ENCODE peak calls at places on chromosomes 11 and 22, in five cellular contexts. X, Z, V, J and R are unnamed samples.

GRCh38 chr11:130272336-130272735 is 42.4 kb downstream of the ZBTB44 start:
- DNase-seq in X (no peak), V (no peak), Z (no peak), J (no peak), R (no peak)

GRCh38 chr22:30628491-30628890 is 7.1 kb upstream of the SLC35E4 start:
- DNase-seq in X (no peak), V (no peak), J (no peak), Z (no peak), R (no peak)

GRCh38 chr11:111663820-111664219 is 61.6 kb downstream of the SIK2 start:
- DNase-seq in V (no peak), X (no peak), Z (no peak), J (no peak), R (no peak)

GRCh38 chr11:122737951-122738693 is 82.6 kb downstream of the UBASH3B start:
- DNase-seq in X (no peak), V (peak), Z (no peak), J (no peak), R (no peak)

GRCh38 chr11:75141166-75141565 is 9.7 kb upstream of the SLCO2B1 start:
- DNase-seq in Z (no peak), J (no peak), V (no peak), X (no peak), R (no peak)

GRCh38 chr22:36369004-36369921 is 18.5 kb downstream of the MYH9 start:
- DNase-seq in Z (no peak), V (no peak), J (no peak), X (no peak), R (no peak)

GRCh38 chr11:77198440-77198849 is 70.4 kb downstream of the MYO7A start:
- DNase-seq in J (no peak), V (peak), Z (peak), X (peak), R (peak)

GRCh38 chr11:93908689-93909088 is 58.3 kb upstream of the VSTM5 start:
- DNase-seq in Z (peak), J (no peak), X (no peak), V (no peak), R (no peak)

GRCh38 chr11:12319734-12320387 is 57.5 kb upstream of the PARVA start:
- DNase-seq in Z (no peak), J (no peak), V (no peak), X (no peak), R (no peak)

GRCh38 chr22:19615001-19615461 is 90.8 kb upstream of the CLDN5 start:
- DNase-seq in J (no peak), X (no peak), V (no peak), Z (no peak), R (no peak)

GRCh38 chr11:92546089-92546488 is 321.5 kb downstream of the FAT3 start:
- DNase-seq in Z (no peak), X (no peak), V (no peak), J (no peak), R (no peak)

GRCh38 chr22:49270595-49271368 is 556.9 kb downstream of the BRD1 start:
- DNase-seq in Z (no peak), X (no peak), J (no peak), V (no peak), R (no peak)

DNA sequence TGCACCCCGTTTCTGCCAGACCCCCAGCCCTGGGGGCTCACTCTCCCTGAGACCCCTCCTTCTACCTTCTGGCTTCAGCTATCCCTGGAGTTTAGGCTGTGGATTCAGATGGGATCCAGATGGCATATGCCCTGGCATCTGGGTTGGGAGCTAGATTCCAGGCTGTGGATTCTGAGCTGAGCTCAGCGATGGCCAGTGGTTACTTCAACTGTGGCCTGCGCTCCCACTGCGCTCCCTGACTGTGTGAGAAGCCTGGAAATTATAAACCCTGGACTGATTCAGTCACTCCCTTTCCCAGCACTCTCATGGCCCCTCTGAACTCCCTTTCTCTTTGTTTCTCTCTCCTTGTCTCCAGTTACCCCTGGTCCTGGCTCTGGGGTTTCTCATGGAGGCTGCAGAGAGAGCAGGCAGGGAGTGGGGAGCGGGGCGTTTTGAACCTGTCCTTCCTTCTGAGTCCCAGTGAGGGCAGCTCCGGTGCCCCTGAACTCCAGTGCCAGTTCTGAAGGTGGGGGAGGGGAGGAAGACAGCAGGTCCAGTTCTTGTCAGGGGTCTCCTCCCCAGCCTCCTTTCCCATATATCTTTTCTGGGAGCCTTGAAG is 4.8 kb downstream of the ARHGEF17 start:
- DNase-seq in X (no peak), J (no peak), V (no peak), Z (no peak), R (no peak)
- TF ChIP-seq ESRRA in X (no peak), J (no peak), V (no peak), Z (no peak), R (no peak)

GRCh38 chr11:115054541-115055538 is 376.5 kb downstream of the NXPE2 start:
- DNase-seq in X (no peak), V (no peak), J (no peak), Z (no peak), R (no peak)
- TF ChIP-seq ESRRA in X (no peak), V (no peak), J (no peak), Z (no peak), R (no peak)

GRCh38 chr11:66570117-66570825 is 1.9 kb upstream of the CTSF start:
- DNase-seq in V (no peak), X (no peak), J (no peak), Z (no peak), R (no peak)
- TF ChIP-seq ESRRA in V (no peak), X (no peak), J (no peak), Z (no peak), R (no peak)

GRCh38 chr11:133518702-133519264 is 13.5 kb downstream of the OPCML start:
- DNase-seq in V (no peak), X (no peak), J (no peak), Z (no peak), R (no peak)

GRCh38 chr11:133525976-133526375 is 6.3 kb downstream of the OPCML start:
- DNase-seq in Z (no peak), X (no peak), V (no peak), J (no peak), R (no peak)

GRCh38 chr11:133520707-133521106 is 11.6 kb downstream of the OPCML start:
- DNase-seq in X (no peak), Z (peak), J (no peak), V (peak), R (no peak)

GRCh38 chr11:133519560-133519959 is 12.7 kb downstream of the OPCML start:
- DNase-seq in Z (no peak), X (no peak), J (no peak), V (no peak), R (no peak)

DNA sequence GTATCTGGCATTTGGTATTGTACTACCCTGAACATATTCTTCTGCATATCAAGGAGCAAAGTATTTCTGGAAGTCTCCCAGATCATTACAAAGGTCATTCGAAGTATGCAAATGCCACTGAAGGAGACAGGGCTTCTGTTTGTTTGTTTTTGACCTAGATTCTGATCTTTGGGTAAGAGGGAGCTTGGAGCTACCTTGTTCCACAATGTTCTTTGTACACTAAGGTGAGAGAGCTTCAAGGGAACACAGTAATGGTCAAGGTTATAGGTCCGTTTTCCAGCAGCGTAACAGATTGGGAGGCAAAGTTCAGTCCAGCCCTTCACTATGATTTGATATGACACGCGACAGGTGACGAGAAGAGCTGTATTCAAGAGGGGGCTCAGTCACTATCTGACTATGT is 10.0 kb downstream of the OPCML start:
- DNase-seq in Z (no peak), J (no peak), V (no peak), X (no peak), R (no peak)
- TF ChIP-seq ESRRA in Z (no peak), J (no peak), V (no peak), X (no peak), R (no peak)

GRCh38 chr11:117122546-117122945 is 21.5 kb upstream of the PAFAH1B2 start:
- DNase-seq in V (no peak), Z (no peak), X (no peak), J (no peak), R (no peak)

GRCh38 chr11:117121176-117121575 is 22.9 kb upstream of the PAFAH1B2 start:
- DNase-seq in V (no peak), X (no peak), Z (no peak), J (no peak), R (no peak)

GRCh38 chr11:117117681-117118080 is 19.5 kb upstream of the SIK3 start:
- DNase-seq in X (no peak), Z (no peak), J (no peak), V (no peak), R (no peak)
- TF ChIP-seq ESRRA in X (no peak), Z (no peak), J (no peak), V (no peak), R (no peak)